ENCODE peak calls at places on chromosomes 2 and 18, in four cellular contexts. One of them, this sample, is unnamed.

GRCh38 chr2:148653437-148653836 is 8.9 kb downstream of the EPC2 start:
- DNase-seq in lung: no peak
- DNase-seq in activated B cell treated with CpG ODN at 0.5 μM for 24 hours: no peak
- DNase-seq in GM06990: peak; percentile 26
- DNase-seq in this sample: peak; percentile 16

GRCh38 chr2:207143474-207144190 is 22.1 kb downstream of the KLF7 start:
- DNase-seq in lung: peak; percentile 46
- DNase-seq in activated B cell treated with CpG ODN at 0.5 μM for 24 hours: peak; percentile 34
- DNase-seq in GM06990: peak; percentile 38
- DNase-seq in this sample: no peak

GRCh38 chr2:172101707-172102158 is 967 bp downstream of the DLX2 start:
- DNase-seq in lung: no peak
- DNase-seq in activated B cell treated with CpG ODN at 0.5 μM for 24 hours: no peak
- DNase-seq in GM06990: no peak
- DNase-seq in this sample: peak; percentile 27

GRCh38 chr2:100856732-100857131 is 36.8 kb downstream of the NPAS2 start:
- DNase-seq in lung: no peak
- DNase-seq in activated B cell treated with CpG ODN at 0.5 μM for 24 hours: no peak
- DNase-seq in GM06990: no peak
- DNase-seq in this sample: no peak

GRCh38 chr2:120576509-120577474 is 158.9 kb upstream of the GLI2 start:
- DNase-seq in lung: no peak
- DNase-seq in activated B cell treated with CpG ODN at 0.5 μM for 24 hours: no peak
- DNase-seq in GM06990: no peak
- DNase-seq in this sample: no peak

GRCh38 chr2:167843657-167844056 is 403.7 kb downstream of the STK39 start:
- DNase-seq in lung: no peak
- DNase-seq in activated B cell treated with CpG ODN at 0.5 μM for 24 hours: no peak
- DNase-seq in GM06990: no peak
- DNase-seq in this sample: no peak

GRCh38 chr2:69386376-69386775 is 651 bp downstream of the GFPT1 start:
- DNase-seq in lung: no peak
- DNase-seq in activated B cell treated with CpG ODN at 0.5 μM for 24 hours: no peak
- DNase-seq in GM06990: no peak
- DNase-seq in this sample: peak; percentile 29

GRCh38 chr2:183164111-183165015 is 40.1 kb downstream of the NUP35 start:
- DNase-seq in lung: no peak
- DNase-seq in activated B cell treated with CpG ODN at 0.5 μM for 24 hours: no peak
- DNase-seq in GM06990: no peak
- DNase-seq in this sample: no peak

GRCh38 chr2:135689679-135690078 is 52.0 kb upstream of the UBXN4 start:
- DNase-seq in lung: no peak
- DNase-seq in activated B cell treated with CpG ODN at 0.5 μM for 24 hours: no peak
- DNase-seq in GM06990: no peak
- DNase-seq in this sample: peak; percentile 31

GRCh38 chr2:26462511-26463251 is 15.2 kb downstream of the OTOF start:
- DNase-seq in lung: no peak
- DNase-seq in activated B cell treated with CpG ODN at 0.5 μM for 24 hours: no peak
- DNase-seq in GM06990: no peak
- DNase-seq in this sample: peak; percentile 56

GRCh38 chr2:227701556-227701955 is 16.3 kb downstream of the SLC19A3 start:
- DNase-seq in lung: no peak
- DNase-seq in activated B cell treated with CpG ODN at 0.5 μM for 24 hours: no peak
- DNase-seq in GM06990: no peak
- DNase-seq in this sample: no peak

GRCh38 chr18:65725421-65726050 is 25.3 kb upstream of the CDH7 start:
- DNase-seq in lung: no peak
- DNase-seq in activated B cell treated with CpG ODN at 0.5 μM for 24 hours: no peak
- DNase-seq in GM06990: no peak
- DNase-seq in this sample: no peak
- TF ChIP-seq CTCF in lung: no peak
- TF ChIP-seq CTCF in activated B cell treated with CpG ODN at 0.5 μM for 24 hours: no peak
- TF ChIP-seq CTCF in GM06990: peak; percentile 23
- TF ChIP-seq CTCF in this sample: peak; percentile 52

GRCh38 chr2:97774425-97774824 is 61.0 kb downstream of the ZAP70 start:
- DNase-seq in lung: no peak
- DNase-seq in activated B cell treated with CpG ODN at 0.5 μM for 24 hours: no peak
- DNase-seq in GM06990: no peak
- DNase-seq in this sample: peak; percentile 34
- TF ChIP-seq CTCF in lung: no peak
- TF ChIP-seq CTCF in activated B cell treated with CpG ODN at 0.5 μM for 24 hours: no peak
- TF ChIP-seq CTCF in GM06990: peak; percentile 61
- TF ChIP-seq CTCF in this sample: peak; percentile 56

GRCh38 chr18:44325903-44326650 is 354.6 kb upstream of the SETBP1 start:
- DNase-seq in lung: peak; percentile 48
- DNase-seq in activated B cell treated with CpG ODN at 0.5 μM for 24 hours: no peak
- DNase-seq in GM06990: no peak
- DNase-seq in this sample: peak; percentile 13
- TF ChIP-seq CTCF in lung: no peak
- TF ChIP-seq CTCF in activated B cell treated with CpG ODN at 0.5 μM for 24 hours: no peak
- TF ChIP-seq CTCF in GM06990: peak; percentile 67
- TF ChIP-seq CTCF in this sample: peak; percentile 63

GRCh38 chr2:63159262-63159661 is 108.6 kb downstream of the OTX1 start:
- DNase-seq in lung: no peak
- DNase-seq in activated B cell treated with CpG ODN at 0.5 μM for 24 hours: no peak
- DNase-seq in GM06990: no peak
- DNase-seq in this sample: no peak

GRCh38 chr2:63163231-63163845 is 112.7 kb downstream of the OTX1 start:
- DNase-seq in lung: no peak
- DNase-seq in activated B cell treated with CpG ODN at 0.5 μM for 24 hours: no peak
- DNase-seq in GM06990: no peak
- DNase-seq in this sample: no peak
- TF ChIP-seq CTCF in lung: no peak
- TF ChIP-seq CTCF in activated B cell treated with CpG ODN at 0.5 μM for 24 hours: no peak
- TF ChIP-seq CTCF in GM06990: no peak
- TF ChIP-seq CTCF in this sample: no peak